ENCODE peak calls at places on chromosome 19, in six cellular contexts. I is IMR-90, R is H9, X is H1, A is trophoblast cell, K is mesenchymal stem cell. T is an unnamed sample.

GRCh38 chr19:45597425-45598111 is 4.4 kb downstream of the GPR4 start:
- DNase-seq in A (no peak), I (no peak), K (no peak), X (no peak), R (no peak), T (no peak)

GRCh38 chr19:30406220-30406944 is 34.2 kb downstream of the ZNF536 start:
- DNase-seq in K (no peak), A (no peak), R (no peak), I (no peak), X (no peak), T (no peak)

GRCh38 chr19:5137571-5138124 is 168.7 kb downstream of the KDM4B start:
- DNase-seq in K (no peak), R (peak), X (peak), I (no peak), A (no peak), T (no peak)

GRCh38 chr19:30168760-30169159 is 203.4 kb upstream of the ZNF536 start:
- DNase-seq in R (no peak), K (no peak), A (no peak), I (no peak), X (no peak), T (no peak)

GRCh38 chr19:15424692-15425272 is 6.0 kb upstream of the AKAP8L start:
- DNase-seq in R (no peak), A (no peak), I (no peak), K (no peak), X (no peak), T (no peak)

GRCh38 chr19:8500158-8500557 is 2.3 kb downstream of the PRAM1 start:
- DNase-seq in A (no peak), K (no peak), R (no peak), I (no peak), X (no peak), T (no peak)

GRCh38 chr19:29834991-29835390 is 23.2 kb downstream of the CCNE1 start:
- DNase-seq in R (no peak), K (no peak), A (peak), I (no peak), X (no peak), T (no peak)

GRCh38 chr19:43408043-43408442 is 6.6 kb upstream of the TEX101 start:
- DNase-seq in K (no peak), A (no peak), X (no peak), R (no peak), I (no peak), T (no peak)

GRCh38 chr19:37926255-37926654 is 19.2 kb downstream of the SIPA1L3 start:
- DNase-seq in R (no peak), A (no peak), I (no peak), K (no peak), X (no peak), T (no peak)

GRCh38 chr19:5309438-5310204 is 31.0 kb downstream of the PTPRS start:
- DNase-seq in R (peak), K (no peak), A (no peak), I (no peak), X (no peak), T (no peak)

GRCh38 chr19:4368128-4368820 is 24.9 kb downstream of the MPND start:
- DNase-seq in R (no peak), K (no peak), X (no peak), A (no peak), I (peak), T (no peak)

GRCh38 chr19:42207767-42208259 is 9.7 kb downstream of the DEDD2 start:
- DNase-seq in A (no peak), K (peak), R (no peak), I (peak), X (no peak), T (no peak)

GRCh38 chr19:19679176-19680073 is 10.8 kb downstream of the ZNF101 start:
- DNase-seq in R (no peak), X (no peak), I (no peak), A (peak), K (no peak), T (no peak)

GRCh38 chr19:20247016-20247683 is 80.1 kb downstream of the ZNF486 start:
- DNase-seq in A (peak), K (peak), X (no peak), I (no peak), R (peak), T (peak)

GRCh38 chr19:41399091-41399490 is 1.5 kb downstream of the BCKDHA start:
- DNase-seq in K (no peak), A (no peak), X (no peak), I (no peak), R (no peak), T (no peak)

GRCh38 chr19:38737921-38738731 is 6.1 kb downstream of the CAPN12 start:
- DNase-seq in K (no peak), I (no peak), R (peak), A (no peak), X (no peak), T (no peak)

GRCh38 chr19:16588824-16589577 is 16.8 kb upstream of the SLC35E1 start:
- DNase-seq in I (no peak), R (no peak), X (no peak), K (no peak), A (no peak), T (no peak)

GRCh38 chr19:29677001-29677781 is 11.9 kb downstream of the PLEKHF1 start:
- DNase-seq in I (no peak), K (no peak), R (no peak), X (no peak), A (no peak), T (no peak)

GRCh38 chr19:14354445-14354844 is 26.8 kb upstream of the ADGRE5 start:
- DNase-seq in A (no peak), I (no peak), X (no peak), R (no peak), K (no peak), T (no peak)

GRCh38 chr19:38773469-38774177 is at the start of gene LGALS7:
- DNase-seq in K (no peak), X (no peak), R (no peak), A (no peak), I (no peak), T (no peak)

GRCh38 chr19:40692212-40692551 is 1.7 kb upstream of the NUMBL start:
- DNase-seq in X (no peak), I (no peak), A (no peak), K (no peak), R (no peak), T (no peak)

GRCh38 chr19:40592170-40592569 is 9.0 kb upstream of the LTBP4 start:
- DNase-seq in X (no peak), K (peak), R (peak), I (peak), A (no peak), T (no peak)

GRCh38 chr19:39996218-39996810 is 546 bp upstream of the ZNF546 start:
- DNase-seq in A (no peak), X (no peak), R (no peak), I (peak), K (peak), T (no peak)

GRCh38 chr19:4456566-4456842 is 1.1 kb downstream of the UBXN6 start:
- DNase-seq in X (no peak), I (peak), K (peak), R (peak), A (peak), T (no peak)

GRCh38 chr19:4987286-4987685 is 18.4 kb downstream of the KDM4B start:
- DNase-seq in K (peak), X (no peak), R (no peak), A (no peak), I (no peak), T (no peak)

GRCh38 chr19:13050274-13050673 is 52.4 kb downstream of the LYL1 start:
- DNase-seq in K (no peak), I (no peak), A (no peak), X (no peak), R (no peak), T (no peak)

GRCh38 chr19:13920940-13921744 is 15.1 kb downstream of the CC2D1A start:
- DNase-seq in A (peak), K (peak), X (no peak), I (peak), R (peak), T (no peak)

GRCh38 chr19:16778796-16779411 is 50.3 kb upstream of the SIN3B start:
- DNase-seq in X (peak), A (peak), I (peak), K (peak), R (peak), T (peak)

GRCh38 chr19:9597027-9597426 is 12.7 kb upstream of the ZNF121 start:
- DNase-seq in A (peak), R (no peak), X (no peak), I (peak), K (peak), T (no peak)

GRCh38 chr19:5951338-5951861 is 26.5 kb downstream of the RANBP3 start:
- DNase-seq in K (no peak), I (no peak), R (peak), X (no peak), A (no peak), T (no peak)

GRCh38 chr19:30690935-30691505 is 318.8 kb downstream of the ZNF536 start:
- DNase-seq in I (no peak), R (peak), A (no peak), K (no peak), X (no peak), T (no peak)

GRCh38 chr19:18390075-18390909 is 4.3 kb downstream of the GDF15 start:
- DNase-seq in R (no peak), K (peak), A (peak), X (no peak), I (no peak), T (no peak)

GRCh38 chr19:15945301-15945700 is 3.5 kb upstream of the OR10H4 start:
- DNase-seq in R (no peak), X (no peak), I (no peak), K (no peak), A (no peak), T (no peak)

GRCh38 chr19:50272263-50272897 is 56.8 kb downstream of the KCNC3 start:
- DNase-seq in I (no peak), A (no peak), K (no peak), X (no peak), R (no peak), T (no peak)
- H3K14ac ChIP-seq in I (no peak), A (no peak), K (no peak), X (no peak), R (no peak), T (no peak)

GRCh38 chr19:55528030-55528801 is 8.7 kb downstream of the SBK2 start:
- DNase-seq in A (no peak), X (no peak), I (peak), R (no peak), K (no peak), T (no peak)
- H3K4me2 ChIP-seq in A (no peak), X (no peak), I (peak), R (no peak), K (peak), T (no peak)

DNA sequence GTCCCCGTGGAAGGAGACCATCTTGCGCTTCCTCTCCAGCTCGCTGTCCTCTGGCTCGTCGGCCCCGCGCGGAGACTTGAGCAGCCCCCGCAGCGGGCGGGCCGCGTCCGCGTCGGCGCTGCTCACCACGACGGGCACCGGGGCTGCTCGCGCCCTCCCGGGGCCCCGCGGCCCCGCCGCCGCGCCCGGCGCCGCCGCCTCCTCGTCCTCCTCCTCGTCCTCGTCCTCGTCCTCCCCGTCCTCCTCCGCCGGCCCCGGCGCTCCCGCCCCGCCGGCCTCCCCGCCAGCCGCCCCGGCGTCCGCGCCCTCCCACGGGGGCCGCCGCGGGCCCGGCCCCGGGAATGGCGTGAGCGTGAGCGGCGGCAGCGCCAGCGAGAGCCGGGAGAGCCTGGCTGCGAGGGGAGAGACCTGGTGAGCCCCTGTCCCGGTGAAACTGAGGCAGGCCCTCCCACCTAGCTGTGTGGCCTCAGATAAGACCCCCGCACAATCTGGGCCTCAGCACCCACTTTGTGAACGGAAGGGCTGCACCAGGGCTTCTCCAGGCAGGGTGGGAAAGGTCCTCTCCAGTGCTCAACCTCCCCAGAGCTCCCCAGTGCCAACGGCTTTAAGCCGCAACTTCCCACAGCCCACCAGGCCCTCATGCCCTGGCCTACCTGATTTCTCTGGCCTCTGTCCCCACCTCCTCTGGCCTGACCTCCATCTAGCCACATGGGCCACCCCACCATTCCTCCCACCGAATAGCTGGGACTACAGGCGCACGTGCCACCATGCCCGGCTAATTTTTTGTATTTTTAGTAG is 17.7 kb downstream of the LMTK3 start:
- DNase-seq in X (no peak), A (no peak), I (no peak), R (no peak), K (no peak), T (no peak)
- H3K14ac ChIP-seq in X (no peak), A (peak), I (peak), R (peak), K (no peak), T (peak)

GRCh38 chr19:1490020-1490310 is 185 bp downstream of the PCSK4 start:
- DNase-seq in X (no peak), R (no peak), K (no peak), I (no peak), A (no peak), T (no peak)
- H3K4me2 ChIP-seq in X (peak), R (peak), K (peak), I (peak), A (peak), T (peak)

GRCh38 chr19:58584498-58585441 is 11.6 kb upstream of the MZF1 start:
- DNase-seq in K (no peak), I (no peak), A (no peak), R (peak), X (no peak), T (no peak)

GRCh38 chr19:58581227-58582141 is 8.3 kb upstream of the MZF1 start:
- DNase-seq in X (peak), A (peak), K (peak), R (peak), I (peak), T (peak)

GRCh38 chr19:58585442-58586130 is 12.5 kb upstream of the MZF1 start:
- DNase-seq in X (no peak), R (peak), I (peak), K (no peak), A (no peak), T (no peak)

GRCh38 chr19:58582985-58583384 is 9.8 kb upstream of the MZF1 start:
- DNase-seq in X (no peak), I (no peak), A (no peak), R (peak), K (no peak), T (no peak)

GRCh38 chr19:58586131-58586765 is 13.1 kb upstream of the MZF1 start:
- DNase-seq in X (no peak), K (no peak), I (no peak), R (no peak), A (no peak), T (no peak)
- H3K14ac ChIP-seq in X (no peak), K (no peak), I (peak), R (no peak), A (no peak), T (no peak)